ENCODE peak calls at places on chromosomes 3 and 15, in four cellular contexts. One of them, this sample, is unnamed.

GRCh38 chr3:157026091-157026490 is 133.9 kb downstream of the CCNL1 start:
- DNase-seq in adipocyte: peak
- DNase-seq in mesendoderm: no peak
- DNase-seq in CD4-positive, alpha-beta memory T cell: no peak
- DNase-seq in this sample: no peak

GRCh38 chr3:148642616-148643015 is 55.1 kb upstream of the AGTR1 start:
- DNase-seq in adipocyte: peak
- DNase-seq in mesendoderm: no peak
- DNase-seq in CD4-positive, alpha-beta memory T cell: no peak
- DNase-seq in this sample: peak

GRCh38 chr15:23518104-23518503 is 47.4 kb upstream of the MKRN3 start:
- DNase-seq in adipocyte: no peak
- DNase-seq in mesendoderm: no peak
- DNase-seq in CD4-positive, alpha-beta memory T cell: no peak
- DNase-seq in this sample: no peak

GRCh38 chr3:161471211-161471610 is 25.4 kb upstream of the OTOL1 start:
- DNase-seq in adipocyte: no peak
- DNase-seq in mesendoderm: no peak
- DNase-seq in CD4-positive, alpha-beta memory T cell: no peak
- DNase-seq in this sample: no peak

GRCh38 chr15:31280037-31280830 is 46.4 kb upstream of the KLF13 start:
- DNase-seq in adipocyte: no peak
- DNase-seq in mesendoderm: no peak
- DNase-seq in CD4-positive, alpha-beta memory T cell: no peak
- DNase-seq in this sample: no peak

GRCh38 chr15:77819841-77820728 is 187.4 kb upstream of the LINGO1 start:
- DNase-seq in adipocyte: peak
- DNase-seq in mesendoderm: peak
- DNase-seq in CD4-positive, alpha-beta memory T cell: no peak
- DNase-seq in this sample: no peak

GRCh38 chr15:59751552-59752413 is 62.7 kb upstream of the BNIP2 start:
- DNase-seq in adipocyte: peak
- DNase-seq in mesendoderm: peak
- DNase-seq in CD4-positive, alpha-beta memory T cell: peak
- DNase-seq in this sample: peak

GRCh38 chr3:140440446-140440845 is 237.4 kb upstream of the TRIM42 start:
- DNase-seq in adipocyte: no peak
- DNase-seq in mesendoderm: no peak
- DNase-seq in CD4-positive, alpha-beta memory T cell: no peak
- DNase-seq in this sample: no peak

GRCh38 chr15:98763179-98763578 is 114.8 kb downstream of the IGF1R start:
- DNase-seq in adipocyte: no peak
- DNase-seq in mesendoderm: no peak
- DNase-seq in CD4-positive, alpha-beta memory T cell: no peak
- DNase-seq in this sample: no peak

GRCh38 chr3:492586-493296 is 296.2 kb downstream of the CHL1 start:
- DNase-seq in adipocyte: no peak
- DNase-seq in mesendoderm: peak
- DNase-seq in CD4-positive, alpha-beta memory T cell: no peak
- DNase-seq in this sample: no peak

GRCh38 chr3:49469037-49469875 is 811 bp upstream of the DAG1 start:
- DNase-seq in adipocyte: peak
- DNase-seq in mesendoderm: peak
- DNase-seq in CD4-positive, alpha-beta memory T cell: no peak
- DNase-seq in this sample: peak

GRCh38 chr3:194586839-194587238 is 46.4 kb downstream of the TMEM44 start:
- DNase-seq in adipocyte: no peak
- DNase-seq in mesendoderm: no peak
- DNase-seq in CD4-positive, alpha-beta memory T cell: no peak
- DNase-seq in this sample: peak

GRCh38 chr3:44248152-44248551 is 6.5 kb downstream of the TOPAZ1 start:
- DNase-seq in adipocyte: no peak
- DNase-seq in mesendoderm: no peak
- DNase-seq in CD4-positive, alpha-beta memory T cell: no peak
- DNase-seq in this sample: no peak

GRCh38 chr15:71476823-71477222 is 333.5 kb upstream of the NR2E3 start:
- DNase-seq in adipocyte: no peak
- DNase-seq in mesendoderm: no peak
- DNase-seq in CD4-positive, alpha-beta memory T cell: no peak
- DNase-seq in this sample: no peak

GRCh38 chr3:192079098-192079497 is 618.1 kb downstream of the PYDC2 start:
- DNase-seq in adipocyte: no peak
- DNase-seq in mesendoderm: peak
- DNase-seq in CD4-positive, alpha-beta memory T cell: no peak
- DNase-seq in this sample: no peak

GRCh38 chr3:52053307-52054304 is 2.8 kb downstream of the DUSP7 start:
- DNase-seq in adipocyte: peak
- DNase-seq in mesendoderm: peak
- DNase-seq in CD4-positive, alpha-beta memory T cell: peak
- DNase-seq in this sample: peak

GRCh38 chr3:196111939-196112386 is 30.1 kb upstream of the TFRC start:
- DNase-seq in adipocyte: no peak
- DNase-seq in mesendoderm: peak
- DNase-seq in CD4-positive, alpha-beta memory T cell: peak
- DNase-seq in this sample: no peak

GRCh38 chr3:130826516-130826915 is 67.4 kb upstream of the ATP2C1 start:
- DNase-seq in adipocyte: no peak
- DNase-seq in mesendoderm: no peak
- DNase-seq in CD4-positive, alpha-beta memory T cell: no peak
- DNase-seq in this sample: no peak

GRCh38 chr3:13850161-13850945 is 29.5 kb downstream of the WNT7A start:
- DNase-seq in adipocyte: no peak
- DNase-seq in mesendoderm: peak
- DNase-seq in CD4-positive, alpha-beta memory T cell: no peak
- DNase-seq in this sample: no peak

GRCh38 chr3:3726549-3726948 is 72.7 kb upstream of the LRRN1 start:
- DNase-seq in adipocyte: no peak
- DNase-seq in mesendoderm: no peak
- DNase-seq in CD4-positive, alpha-beta memory T cell: no peak
- DNase-seq in this sample: no peak

GRCh38 chr3:106611841-106612240 is 743.0 kb upstream of the CBLB start:
- DNase-seq in adipocyte: no peak
- DNase-seq in mesendoderm: no peak
- DNase-seq in CD4-positive, alpha-beta memory T cell: no peak
- DNase-seq in this sample: peak

GRCh38 chr15:70833897-70834765 is 19.8 kb downstream of the LARP6 start:
- DNase-seq in adipocyte: peak
- DNase-seq in mesendoderm: peak
- DNase-seq in CD4-positive, alpha-beta memory T cell: no peak
- DNase-seq in this sample: peak

GRCh38 chr3:160091441-160091840 is 102.8 kb downstream of the IL12A start:
- DNase-seq in adipocyte: no peak
- DNase-seq in mesendoderm: no peak
- DNase-seq in CD4-positive, alpha-beta memory T cell: no peak
- DNase-seq in this sample: no peak

GRCh38 chr3:197365621-197366020 is 67.2 kb upstream of the DLG1 start:
- DNase-seq in adipocyte: no peak
- DNase-seq in mesendoderm: no peak
- DNase-seq in CD4-positive, alpha-beta memory T cell: no peak
- DNase-seq in this sample: no peak

GRCh38 chr3:141076821-141077571 is 25.8 kb downstream of the SPSB4 start:
- DNase-seq in adipocyte: peak
- DNase-seq in mesendoderm: peak
- DNase-seq in CD4-positive, alpha-beta memory T cell: no peak
- DNase-seq in this sample: peak

GRCh38 chr3:52779411-52780297 is 2.3 kb downstream of the ITIH1 start:
- DNase-seq in adipocyte: no peak
- DNase-seq in mesendoderm: no peak
- DNase-seq in CD4-positive, alpha-beta memory T cell: no peak
- DNase-seq in this sample: no peak

GRCh38 chr15:98070132-98070531 is 109.6 kb downstream of the ARRDC4 start:
- DNase-seq in adipocyte: peak
- DNase-seq in mesendoderm: no peak
- DNase-seq in CD4-positive, alpha-beta memory T cell: no peak
- DNase-seq in this sample: peak

GRCh38 chr3:47365213-47366153 is 15.3 kb upstream of the PTPN23 start:
- DNase-seq in adipocyte: peak
- DNase-seq in mesendoderm: no peak
- DNase-seq in CD4-positive, alpha-beta memory T cell: no peak
- DNase-seq in this sample: peak

GRCh38 chr15:94937243-94937642 is 705.9 kb downstream of the MCTP2 start:
- DNase-seq in adipocyte: no peak
- DNase-seq in mesendoderm: no peak
- DNase-seq in CD4-positive, alpha-beta memory T cell: no peak
- DNase-seq in this sample: no peak

GRCh38 chr15:84586641-84587160 is 14.1 kb upstream of the ZSCAN2 start:
- DNase-seq in adipocyte: no peak
- DNase-seq in mesendoderm: no peak
- DNase-seq in CD4-positive, alpha-beta memory T cell: no peak
- DNase-seq in this sample: peak

GRCh38 chr15:75043509-75044257 is 20.3 kb downstream of the PPCDC start:
- DNase-seq in adipocyte: peak
- DNase-seq in mesendoderm: no peak
- DNase-seq in CD4-positive, alpha-beta memory T cell: no peak
- DNase-seq in this sample: peak

GRCh38 chr3:9779721-9780450 is 10.1 kb upstream of the CAMK1 start:
- DNase-seq in adipocyte: no peak
- DNase-seq in mesendoderm: no peak
- DNase-seq in CD4-positive, alpha-beta memory T cell: peak
- DNase-seq in this sample: no peak

GRCh38 chr15:99537344-99537743 is 28.4 kb upstream of the MEF2A start:
- DNase-seq in adipocyte: peak
- DNase-seq in mesendoderm: no peak
- DNase-seq in CD4-positive, alpha-beta memory T cell: no peak
- DNase-seq in this sample: peak

GRCh38 chr15:44726568-44727461 is 9.5 kb upstream of the TRIM69 start:
- DNase-seq in adipocyte: peak
- DNase-seq in mesendoderm: peak
- DNase-seq in CD4-positive, alpha-beta memory T cell: peak
- DNase-seq in this sample: peak

GRCh38 chr15:34434627-34435305 is 2.8 kb downstream of the GOLGA8A start:
- DNase-seq in adipocyte: no peak
- DNase-seq in mesendoderm: no peak
- DNase-seq in CD4-positive, alpha-beta memory T cell: no peak
- DNase-seq in this sample: no peak

GRCh38 chr3:139772539-139773500 is 95.0 kb upstream of the NMNAT3 start:
- DNase-seq in adipocyte: peak
- DNase-seq in mesendoderm: peak
- DNase-seq in CD4-positive, alpha-beta memory T cell: no peak
- DNase-seq in this sample: peak

GRCh38 chr3:127392146-127392470 is 104.3 kb upstream of the PRR20G start:
- DNase-seq in adipocyte: no peak
- DNase-seq in mesendoderm: no peak
- DNase-seq in CD4-positive, alpha-beta memory T cell: no peak
- DNase-seq in this sample: no peak

GRCh38 chr3:170599995-170600624 is 14.2 kb upstream of the SLC7A14 start:
- DNase-seq in adipocyte: no peak
- DNase-seq in mesendoderm: no peak
- DNase-seq in CD4-positive, alpha-beta memory T cell: no peak
- DNase-seq in this sample: no peak

DNA sequence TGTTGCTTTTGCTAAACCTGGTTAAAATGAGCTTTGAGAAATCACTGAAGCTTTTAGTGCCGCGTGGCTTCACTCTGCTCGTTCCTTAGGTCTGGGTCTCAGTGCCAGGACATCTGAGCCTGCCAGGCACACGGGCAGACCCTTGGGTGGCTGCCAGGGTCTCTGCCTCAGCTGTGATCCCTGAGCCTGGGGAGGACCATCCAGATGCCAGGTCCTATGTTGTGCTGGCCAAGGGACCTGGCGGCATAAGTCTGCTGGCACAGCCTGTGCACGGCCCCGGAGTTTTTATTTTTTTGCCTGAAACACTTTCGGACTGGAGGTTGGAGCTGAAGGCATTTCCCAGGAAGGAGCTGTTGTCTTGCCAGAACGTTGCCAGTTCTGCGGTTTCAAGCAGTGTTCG is 328.1 kb downstream of the LRTM1 start:
- DNase-seq in adipocyte: peak
- DNase-seq in mesendoderm: no peak
- DNase-seq in CD4-positive, alpha-beta memory T cell: no peak
- DNase-seq in this sample: no peak
- H3K4me3 ChIP-seq in adipocyte: no peak
- H3K4me3 ChIP-seq in mesendoderm: no peak
- H3K4me3 ChIP-seq in CD4-positive, alpha-beta memory T cell: no peak
- H3K4me3 ChIP-seq in this sample: no peak

GRCh38 chr15:58066042-58066867 is 744 bp upstream of the ALDH1A2 start:
- DNase-seq in adipocyte: peak
- DNase-seq in mesendoderm: peak
- DNase-seq in CD4-positive, alpha-beta memory T cell: peak
- DNase-seq in this sample: peak
- H3K4me3 ChIP-seq in adipocyte: peak
- H3K4me3 ChIP-seq in mesendoderm: peak
- H3K4me3 ChIP-seq in CD4-positive, alpha-beta memory T cell: peak
- H3K4me3 ChIP-seq in this sample: peak

GRCh38 chr3:119637679-119638525 is 22.5 kb downstream of the POPDC2 start:
- DNase-seq in adipocyte: peak
- DNase-seq in mesendoderm: peak
- DNase-seq in CD4-positive, alpha-beta memory T cell: no peak
- DNase-seq in this sample: peak
- H3K4me3 ChIP-seq in adipocyte: peak
- H3K4me3 ChIP-seq in mesendoderm: no peak
- H3K4me3 ChIP-seq in CD4-positive, alpha-beta memory T cell: no peak
- H3K4me3 ChIP-seq in this sample: no peak

DNA sequence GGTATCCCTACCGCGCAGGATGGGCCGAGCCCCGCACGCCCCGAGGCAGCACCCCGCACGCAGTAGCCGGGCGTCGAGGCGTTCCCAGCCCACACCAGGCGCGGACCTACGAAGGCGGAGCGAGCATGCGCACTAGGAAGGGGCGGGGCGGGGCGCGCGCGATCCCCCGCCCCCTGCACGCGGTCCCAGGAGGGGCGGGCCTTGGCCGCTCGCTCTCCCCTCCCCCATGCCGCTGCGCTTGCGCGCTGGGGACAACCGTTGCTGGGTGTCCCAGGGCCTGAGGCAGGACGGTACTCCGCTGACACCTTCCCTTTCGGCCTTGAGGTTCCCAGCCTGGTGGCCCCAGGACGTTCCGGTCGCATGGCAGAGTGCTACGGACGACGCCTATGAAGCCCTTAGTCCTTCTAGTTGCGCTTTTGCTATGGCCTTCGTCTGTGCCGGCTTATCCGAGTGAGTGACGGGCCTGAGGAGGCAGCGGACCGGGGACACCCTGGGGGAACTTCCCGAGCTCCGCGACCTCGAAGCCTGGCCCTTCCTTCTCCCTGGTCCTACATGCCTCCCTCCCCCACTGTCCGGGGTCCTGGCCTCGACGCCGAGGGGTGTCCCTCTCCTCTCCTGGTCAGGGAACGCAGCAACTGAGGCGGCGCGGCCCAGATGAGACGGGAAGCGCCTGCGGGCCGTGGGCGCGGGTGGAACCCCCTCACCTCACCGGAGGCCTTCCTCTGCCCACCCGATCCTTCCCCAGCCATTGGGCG is at the start of gene SPESP1:
- DNase-seq in adipocyte: no peak
- DNase-seq in mesendoderm: no peak
- DNase-seq in CD4-positive, alpha-beta memory T cell: peak
- DNase-seq in this sample: peak
- H3K4me3 ChIP-seq in adipocyte: peak
- H3K4me3 ChIP-seq in mesendoderm: no peak
- H3K4me3 ChIP-seq in CD4-positive, alpha-beta memory T cell: no peak
- H3K4me3 ChIP-seq in this sample: peak

This sample was measured in choroid plexus epithelial cell.